ENCODE peak calls at places on chromosomes 1 and 21, in four cellular contexts. One of them, this sample, is unnamed.

GRCh38 chr1:180178511-180179161 is 24.0 kb downstream of the QSOX1 start:
- DNase-seq in gastrocnemius medialis: no peak
- DNase-seq in endothelial cell of umbilical vein: peak; percentile 64
- DNase-seq in spleen: peak; percentile 86
- DNase-seq in this sample: peak; percentile 84

GRCh38 chr1:205042911-205043806 is at the start of gene CNTN2:
- DNase-seq in endothelial cell of umbilical vein: no peak
- DNase-seq in gastrocnemius medialis: no peak
- DNase-seq in spleen: no peak
- DNase-seq in this sample: no peak

GRCh38 chr1:174990382-174990999 is 9.3 kb upstream of the CACYBP start:
- DNase-seq in spleen: no peak
- DNase-seq in gastrocnemius medialis: no peak
- DNase-seq in endothelial cell of umbilical vein: peak; percentile 88
- DNase-seq in this sample: no peak

GRCh38 chr21:36723371-36723881 is 24.5 kb downstream of the SIM2 start:
- DNase-seq in gastrocnemius medialis: no peak
- DNase-seq in spleen: peak; percentile 69
- DNase-seq in endothelial cell of umbilical vein: no peak
- DNase-seq in this sample: no peak

GRCh38 chr21:17348357-17348756 is 164.5 kb upstream of the CXADR start:
- DNase-seq in spleen: no peak
- DNase-seq in endothelial cell of umbilical vein: no peak
- DNase-seq in gastrocnemius medialis: no peak
- DNase-seq in this sample: no peak

GRCh38 chr1:147167361-147167760 is 4.9 kb downstream of the PRKAB2 start:
- DNase-seq in gastrocnemius medialis: no peak
- DNase-seq in endothelial cell of umbilical vein: no peak
- DNase-seq in spleen: no peak
- DNase-seq in this sample: no peak

GRCh38 chr1:16015960-16016901 is 1.6 kb downstream of the HSPB7 start:
- DNase-seq in endothelial cell of umbilical vein: no peak
- DNase-seq in spleen: no peak
- DNase-seq in gastrocnemius medialis: peak; percentile 88
- DNase-seq in this sample: peak; percentile 86

GRCh38 chr21:33373451-33373850 is 29.8 kb upstream of the IFNGR2 start:
- DNase-seq in gastrocnemius medialis: no peak
- DNase-seq in spleen: no peak
- DNase-seq in endothelial cell of umbilical vein: no peak
- DNase-seq in this sample: no peak

GRCh38 chr1:151716771-151717631 is at the start of gene CELF3:
- DNase-seq in gastrocnemius medialis: no peak
- DNase-seq in spleen: no peak
- DNase-seq in endothelial cell of umbilical vein: no peak
- DNase-seq in this sample: peak; percentile 38

GRCh38 chr1:7899741-7900140 is 40.9 kb downstream of the TNFRSF9 start:
- DNase-seq in gastrocnemius medialis: no peak
- DNase-seq in spleen: no peak
- DNase-seq in endothelial cell of umbilical vein: no peak
- DNase-seq in this sample: no peak

GRCh38 chr1:227901906-227902640 is 45.7 kb downstream of the WNT9A start:
- DNase-seq in endothelial cell of umbilical vein: no peak
- DNase-seq in spleen: peak; percentile 69
- DNase-seq in gastrocnemius medialis: no peak
- DNase-seq in this sample: no peak
- TF ChIP-seq CTCF in endothelial cell of umbilical vein: no peak
- TF ChIP-seq CTCF in spleen: no peak
- TF ChIP-seq CTCF in gastrocnemius medialis: no peak
- TF ChIP-seq CTCF in this sample: no peak

DNA sequence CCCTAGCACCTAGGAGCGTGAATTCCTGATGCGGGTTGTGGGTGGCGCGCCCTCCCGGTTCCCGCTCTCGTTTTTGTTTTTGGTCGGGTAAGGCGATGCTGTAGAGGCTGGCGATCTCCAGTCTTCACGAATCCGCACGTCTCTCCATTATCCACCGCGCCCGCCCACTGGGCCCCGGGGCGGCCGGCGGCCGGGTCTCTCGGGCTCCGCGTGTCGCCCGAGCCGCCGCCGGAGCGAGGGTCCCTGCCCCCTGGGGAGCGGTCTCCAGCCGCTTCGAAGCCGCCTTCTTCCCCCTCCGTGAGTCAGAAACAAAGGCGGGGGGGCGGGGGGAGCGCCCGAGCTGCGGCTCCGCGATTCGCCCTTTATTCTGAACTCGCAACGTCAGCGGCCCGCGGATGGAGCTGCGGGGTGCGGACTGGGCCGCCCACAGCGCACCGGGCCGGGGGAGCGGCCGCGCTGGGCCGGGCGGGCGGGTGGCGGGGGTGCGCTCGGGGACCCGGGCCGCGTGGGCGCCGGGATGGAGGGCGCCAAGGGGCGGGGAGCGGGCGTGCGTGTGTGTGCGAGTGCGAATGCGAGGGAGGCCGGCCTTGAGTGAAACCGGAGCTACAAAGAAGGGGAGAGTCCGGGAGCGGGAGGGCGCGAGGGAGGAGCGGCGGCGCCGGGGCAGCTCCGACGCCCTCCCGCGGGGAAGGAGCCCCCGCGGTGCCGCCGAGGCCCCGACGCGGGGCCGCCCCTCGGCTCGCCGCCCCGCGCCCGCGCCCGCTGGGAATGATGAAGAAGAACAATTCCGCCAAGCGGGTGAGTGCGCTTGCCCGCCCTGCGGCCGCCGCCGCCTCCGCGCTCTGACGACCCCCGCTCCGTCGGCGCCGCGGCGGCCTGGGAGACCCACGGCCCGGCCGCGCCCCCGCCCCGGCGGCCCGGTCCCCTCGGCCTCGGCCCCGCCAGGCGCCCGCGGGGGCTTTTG is at the start of gene PLEKHO1:
- DNase-seq in gastrocnemius medialis: peak; percentile 76
- DNase-seq in spleen: peak; percentile 97
- DNase-seq in endothelial cell of umbilical vein: peak; percentile 88
- DNase-seq in this sample: peak; percentile 93
- TF ChIP-seq POLR2A in gastrocnemius medialis: peak; percentile 94
- TF ChIP-seq POLR2A in spleen: no peak
- TF ChIP-seq POLR2A in endothelial cell of umbilical vein: no peak
- TF ChIP-seq POLR2A in this sample: peak; percentile 86

GRCh38 chr1:91038582-91038981 is 16.7 kb upstream of the ZNF644 start:
- DNase-seq in endothelial cell of umbilical vein: no peak
- DNase-seq in spleen: no peak
- DNase-seq in gastrocnemius medialis: no peak
- DNase-seq in this sample: no peak
- TF ChIP-seq CTCF in endothelial cell of umbilical vein: no peak
- TF ChIP-seq CTCF in spleen: no peak
- TF ChIP-seq CTCF in gastrocnemius medialis: no peak
- TF ChIP-seq CTCF in this sample: no peak

DNA sequence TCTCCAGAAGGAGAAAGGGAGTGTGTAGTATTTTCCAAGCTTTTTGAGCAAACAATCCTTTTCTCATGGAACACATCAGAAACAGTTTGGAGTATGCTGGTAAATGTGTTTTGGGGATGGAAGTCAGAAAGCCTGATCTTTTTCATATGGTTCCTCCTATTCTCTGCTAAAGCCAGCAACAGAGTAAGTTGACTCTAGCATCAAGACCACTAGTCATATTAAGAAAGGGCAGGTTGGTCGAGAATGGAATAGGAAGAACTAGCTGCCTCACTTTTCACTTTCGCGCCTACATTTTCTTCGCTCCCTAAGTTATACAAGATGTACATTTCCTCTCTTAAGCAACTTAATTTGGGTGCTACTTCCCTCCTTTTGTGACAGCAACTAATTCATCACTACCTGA is 24.0 kb downstream of the PPT1 start:
- DNase-seq in endothelial cell of umbilical vein: no peak
- DNase-seq in gastrocnemius medialis: no peak
- DNase-seq in spleen: no peak
- DNase-seq in this sample: no peak
- TF ChIP-seq POLR2A in endothelial cell of umbilical vein: no peak
- TF ChIP-seq POLR2A in gastrocnemius medialis: no peak
- TF ChIP-seq POLR2A in spleen: no peak
- TF ChIP-seq POLR2A in this sample: no peak

DNA sequence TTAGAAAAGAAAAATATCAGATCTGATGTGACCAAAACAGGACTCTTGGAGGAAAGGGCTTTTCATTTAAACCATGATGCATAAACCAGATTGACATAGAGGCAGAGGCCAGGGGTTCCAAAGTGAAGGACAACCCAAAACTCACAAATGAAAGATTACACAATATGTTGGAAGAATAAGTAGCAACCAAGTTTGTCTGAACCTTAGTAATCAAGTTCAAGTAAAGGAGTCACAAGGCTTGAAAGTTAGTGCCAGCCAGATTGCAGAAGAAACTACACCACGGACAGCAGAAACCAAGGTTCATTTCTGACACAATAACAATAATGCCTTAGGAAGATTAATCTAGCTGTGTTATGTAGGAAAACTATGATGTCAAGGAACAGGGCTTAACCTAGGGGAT is 124.6 kb downstream of the ZC3H11B start:
- DNase-seq in gastrocnemius medialis: no peak
- DNase-seq in spleen: no peak
- DNase-seq in endothelial cell of umbilical vein: no peak
- DNase-seq in this sample: no peak
- TF ChIP-seq CTCF in gastrocnemius medialis: no peak
- TF ChIP-seq CTCF in spleen: no peak
- TF ChIP-seq CTCF in endothelial cell of umbilical vein: no peak
- TF ChIP-seq CTCF in this sample: no peak

GRCh38 chr1:23515905-23516304 is 15.1 kb downstream of the E2F2 start:
- DNase-seq in spleen: no peak
- DNase-seq in gastrocnemius medialis: no peak
- DNase-seq in endothelial cell of umbilical vein: no peak
- DNase-seq in this sample: no peak

GRCh38 chr1:23517581-23517980 is 13.5 kb downstream of the E2F2 start:
- DNase-seq in endothelial cell of umbilical vein: no peak
- DNase-seq in gastrocnemius medialis: no peak
- DNase-seq in spleen: no peak
- DNase-seq in this sample: no peak

GRCh38 chr1:23509896-23510295 is 21.1 kb downstream of the E2F2 start:
- DNase-seq in spleen: no peak
- DNase-seq in gastrocnemius medialis: no peak
- DNase-seq in endothelial cell of umbilical vein: no peak
- DNase-seq in this sample: no peak

GRCh38 chr1:23514121-23514679 is 16.8 kb downstream of the E2F2 start:
- DNase-seq in gastrocnemius medialis: no peak
- DNase-seq in spleen: no peak
- DNase-seq in endothelial cell of umbilical vein: no peak
- DNase-seq in this sample: no peak
- TF ChIP-seq POLR2A in gastrocnemius medialis: no peak
- TF ChIP-seq POLR2A in spleen: no peak
- TF ChIP-seq POLR2A in endothelial cell of umbilical vein: no peak
- TF ChIP-seq POLR2A in this sample: no peak

GRCh38 chr1:22457356-22457755 is 5.7 kb downstream of the ZBTB40 start:
- DNase-seq in endothelial cell of umbilical vein: peak; percentile 21
- DNase-seq in gastrocnemius medialis: no peak
- DNase-seq in spleen: no peak
- DNase-seq in this sample: no peak
- TF ChIP-seq CTCF in endothelial cell of umbilical vein: no peak
- TF ChIP-seq CTCF in gastrocnemius medialis: no peak
- TF ChIP-seq CTCF in spleen: no peak
- TF ChIP-seq CTCF in this sample: no peak

GRCh38 chr1:182602945-182603645 is 1.1 kb downstream of the RGS16 start:
- DNase-seq in spleen: no peak
- DNase-seq in endothelial cell of umbilical vein: no peak
- DNase-seq in gastrocnemius medialis: no peak
- DNase-seq in this sample: no peak

GRCh38 chr1:182604835-182605164 is 611 bp upstream of the RGS16 start:
- DNase-seq in gastrocnemius medialis: no peak
- DNase-seq in endothelial cell of umbilical vein: no peak
- DNase-seq in spleen: no peak
- DNase-seq in this sample: no peak

GRCh38 chr1:182601926-182602325 is 2.3 kb downstream of the RGS16 start:
- DNase-seq in endothelial cell of umbilical vein: no peak
- DNase-seq in spleen: no peak
- DNase-seq in gastrocnemius medialis: no peak
- DNase-seq in this sample: no peak

GRCh38 chr1:182603646-182604127 is 502 bp downstream of the RGS16 start:
- DNase-seq in gastrocnemius medialis: no peak
- DNase-seq in endothelial cell of umbilical vein: no peak
- DNase-seq in spleen: no peak
- DNase-seq in this sample: no peak

DNA sequence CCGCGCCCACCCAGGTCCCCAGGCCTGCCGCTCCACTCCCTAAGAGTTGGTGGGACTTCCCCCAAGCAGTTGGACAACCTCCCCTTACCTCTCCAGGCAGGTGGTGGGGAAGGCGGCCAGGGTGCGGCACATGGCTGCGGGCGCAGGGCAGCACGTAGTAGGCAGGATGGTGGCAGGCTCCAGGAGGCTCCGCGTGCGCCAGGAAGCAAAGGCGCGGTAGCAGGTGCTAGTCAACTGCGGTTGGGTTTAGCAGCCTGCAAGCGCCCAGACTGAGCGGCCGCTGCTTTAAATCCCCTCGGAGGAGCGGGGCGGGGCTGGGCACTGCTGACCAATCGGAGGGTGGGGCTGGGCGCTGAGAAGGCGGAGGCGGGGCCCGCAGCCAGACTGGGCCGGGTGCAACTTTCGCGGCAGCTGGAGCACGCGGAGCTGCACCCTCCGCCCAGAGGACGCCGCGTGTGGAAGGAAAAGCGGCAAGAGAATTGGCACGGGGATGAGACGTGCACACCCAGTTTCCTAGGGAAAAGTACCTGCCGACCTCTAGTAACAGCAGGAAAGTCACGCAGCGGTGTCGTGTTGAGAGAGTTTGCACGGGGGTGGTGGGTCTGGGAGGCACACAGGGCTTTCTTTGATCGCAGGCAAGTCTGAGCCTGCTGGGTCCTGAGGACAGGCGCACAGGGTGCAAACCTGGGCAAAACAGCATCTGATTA is at the start of gene RGS16:
- DNase-seq in spleen: peak; percentile 98
- DNase-seq in gastrocnemius medialis: peak; percentile 86
- DNase-seq in endothelial cell of umbilical vein: peak; percentile 66
- DNase-seq in this sample: peak; percentile 96
- TF ChIP-seq POLR2A in spleen: peak; percentile 9
- TF ChIP-seq POLR2A in gastrocnemius medialis: peak; percentile 70
- TF ChIP-seq POLR2A in endothelial cell of umbilical vein: no peak
- TF ChIP-seq POLR2A in this sample: peak; percentile 69

DNA sequence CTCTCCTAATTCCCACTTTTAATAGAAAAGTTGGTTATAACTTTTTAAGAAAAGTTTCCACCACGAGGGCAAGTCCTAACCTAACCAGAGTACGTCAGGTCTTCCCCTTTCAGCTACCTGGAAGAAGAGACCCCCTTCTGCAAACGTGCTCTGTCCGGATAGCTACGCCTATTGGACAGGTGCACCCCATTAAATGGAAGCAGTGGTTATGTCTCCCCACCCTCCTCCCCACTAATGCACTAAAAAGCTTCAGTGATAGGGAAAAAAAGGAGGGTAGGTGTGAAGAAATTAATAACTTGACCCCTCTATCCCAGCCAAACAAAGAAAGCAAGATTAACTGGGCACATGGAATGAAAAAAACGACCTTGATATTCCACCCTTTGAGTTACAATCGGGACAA is 7.7 kb downstream of the GLUL start:
- DNase-seq in gastrocnemius medialis: no peak
- DNase-seq in spleen: no peak
- DNase-seq in endothelial cell of umbilical vein: no peak
- DNase-seq in this sample: no peak
- TF ChIP-seq CTCF in gastrocnemius medialis: no peak
- TF ChIP-seq CTCF in spleen: no peak
- TF ChIP-seq CTCF in endothelial cell of umbilical vein: no peak
- TF ChIP-seq CTCF in this sample: no peak